ENCODE peak calls at places on chromosomes 11 and 22, in nine cellular contexts. O is cardiac muscle cell; G is CD4-positive, alpha-beta T cell; K is AG10803; Q is AG04450; P is mucosa of descending colon; Y is endothelial cell; D is cardiac fibroblast; H is ovary. T is an unnamed sample.

GRCh38 chr22:29994941-29995340 is 85.3 kb upstream of the HORMAD2 start:
- DNase-seq in O (peak; percentile 69), G (no peak), K (peak; percentile 33), Q (no peak), P (peak; percentile 39), Y (no peak), D (peak; percentile 57), H (no peak), T (no peak)

GRCh38 chr11:45921561-45922424 is 663 bp upstream of the LARGE2 start:
- DNase-seq in O (no peak), G (no peak), K (no peak), Q (no peak), P (peak; percentile 39), Y (no peak), D (no peak), H (peak; percentile 57), T (no peak)

GRCh38 chr11:119115484-119116234 is 5.7 kb upstream of the HINFP start:
- DNase-seq in O (no peak), G (no peak), K (no peak), Q (no peak), P (peak; percentile 31), Y (no peak), D (no peak), H (no peak), T (no peak)

GRCh38 chr22:40572976-40573375 is 63.5 kb downstream of the MRTFA start:
- DNase-seq in O (peak; percentile 52), G (no peak), K (peak; percentile 60), Q (no peak), P (no peak), Y (no peak), D (peak; percentile 42), H (no peak), T (no peak)

GRCh38 chr11:81237139-81237538 is 1496.5 kb downstream of the FAM181B start:
- DNase-seq in O (peak; percentile 33), G (no peak), K (peak; percentile 0), Q (no peak), P (peak; percentile 74), Y (peak; percentile 32), D (peak; percentile 40), H (no peak), T (no peak)

GRCh38 chr22:50188356-50188755 is 2.6 kb downstream of the TRABD start:
- DNase-seq in O (no peak), G (no peak), K (no peak), Q (no peak), P (peak; percentile 7), Y (no peak), D (no peak), H (peak; percentile 29), T (no peak)

GRCh38 chr11:13010737-13011342 is 1.7 kb downstream of the RASSF10 start:
- DNase-seq in O (peak; percentile 6), G (no peak), K (no peak), Q (no peak), P (peak; percentile 38), Y (peak; percentile 29), D (no peak), H (no peak), T (peak; percentile 42)

GRCh38 chr22:33803371-33803770 is 116.9 kb downstream of the LARGE1 start:
- DNase-seq in O (peak; percentile 70), G (no peak), K (peak; percentile 97), Q (peak; percentile 90), P (no peak), Y (no peak), D (peak; percentile 89), H (no peak), T (no peak)

GRCh38 chr11:75422248-75423231 is 10.5 kb downstream of the KLHL35 start:
- DNase-seq in O (no peak), G (no peak), K (no peak), Q (no peak), P (peak; percentile 44), Y (no peak), D (no peak), H (no peak), T (no peak)

GRCh38 chr11:128726464-128727139 is 32.7 kb downstream of the FLI1 start:
- DNase-seq in O (no peak), G (peak; percentile 34), K (no peak), Q (no peak), P (no peak), Y (no peak), D (no peak), H (no peak), T (no peak)

GRCh38 chr11:55852141-55852540 is 13.6 kb downstream of the OR5D16 start:
- DNase-seq in O (no peak), G (no peak), K (no peak), Q (no peak), P (no peak), Y (no peak), D (no peak), H (no peak), T (no peak)

GRCh38 chr22:46895753-46896152 is 133.3 kb downstream of the TBC1D22A start:
- DNase-seq in O (no peak), G (no peak), K (no peak), Q (no peak), P (no peak), Y (no peak), D (no peak), H (no peak), T (no peak)

GRCh38 chr11:77152846-77153245 is 24.8 kb downstream of the MYO7A start:
- DNase-seq in O (peak; percentile 68), G (no peak), K (peak; percentile 23), Q (no peak), P (no peak), Y (no peak), D (no peak), H (no peak), T (no peak)

GRCh38 chr11:10407055-10407454 is 48.0 kb upstream of the AMPD3 start:
- DNase-seq in O (no peak), G (no peak), K (peak; percentile 67), Q (no peak), P (no peak), Y (no peak), D (peak; percentile 87), H (no peak), T (no peak)

GRCh38 chr11:20162824-20163777 is 2.8 kb upstream of the DBX1 start:
- DNase-seq in O (peak; percentile 27), G (no peak), K (peak; percentile 24), Q (no peak), P (no peak), Y (peak; percentile 63), D (peak; percentile 29), H (no peak), T (peak; percentile 70)

GRCh38 chr11:102269927-102270326 is 47.4 kb upstream of the BIRC3 start:
- DNase-seq in O (no peak), G (no peak), K (peak; percentile 31), Q (no peak), P (no peak), Y (no peak), D (peak; percentile 70), H (no peak), T (no peak)

GRCh38 chr11:102267602-102268001 is 49.7 kb upstream of the BIRC3 start:
- DNase-seq in O (peak; percentile 49), G (no peak), K (peak; percentile 61), Q (no peak), P (peak; percentile 47), Y (no peak), D (peak; percentile 54), H (no peak), T (no peak)

GRCh38 chr11:102266111-102266510 is 51.2 kb upstream of the BIRC3 start:
- DNase-seq in O (no peak), G (no peak), K (peak; percentile 63), Q (no peak), P (no peak), Y (no peak), D (no peak), H (no peak), T (no peak)

GRCh38 chr11:102268083-102268984 is 49.0 kb upstream of the BIRC3 start:
- DNase-seq in O (peak; percentile 77), G (peak; percentile 79), K (peak; percentile 67), Q (no peak), P (peak; percentile 96), Y (peak; percentile 62), D (peak; percentile 70), H (peak; percentile 87), T (peak; percentile 60)

GRCh38 chr11:102268985-102269470 is 48.3 kb upstream of the BIRC3 start:
- DNase-seq in O (no peak), G (no peak), K (no peak), Q (no peak), P (no peak), Y (no peak), D (no peak), H (no peak), T (no peak)
- TF ChIP-seq CTCF in O (no peak), G (peak; percentile 7), K (no peak), Q (no peak), P (no peak), Y (no peak), D (no peak), H (peak; percentile 1), T (no peak)

GRCh38 chr11:32435511-32435946 is at the start of gene WT1:
- DNase-seq in O (peak; percentile 91), G (no peak), K (no peak), Q (no peak), P (no peak), Y (peak; percentile 38), D (peak; percentile 61), H (peak; percentile 88), T (peak; percentile 63)
- TF ChIP-seq CTCF in O (no peak), G (no peak), K (no peak), Q (no peak), P (no peak), Y (no peak), D (no peak), H (no peak), T (no peak)

DNA sequence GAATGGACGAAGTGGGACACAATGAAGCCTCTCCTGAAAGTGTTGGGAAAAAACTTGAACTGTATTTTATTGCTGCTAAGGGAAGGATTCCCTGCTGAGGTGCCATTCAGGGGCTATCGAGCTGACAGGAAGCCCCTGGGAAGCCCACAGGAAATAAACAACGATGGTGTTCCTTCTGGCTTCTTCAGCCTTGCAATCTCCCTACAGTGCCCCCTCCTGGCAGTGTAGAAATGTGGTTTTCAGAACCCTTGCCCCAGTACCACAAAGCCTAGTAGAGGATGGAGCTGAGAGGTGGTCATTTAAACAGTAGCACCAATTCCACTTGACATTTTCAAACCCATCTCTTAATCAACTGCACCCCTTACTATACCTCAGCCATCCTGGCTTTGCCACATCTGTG is 676.7 kb upstream of the ARHGAP42 start:
- DNase-seq in O (no peak), G (no peak), K (no peak), Q (no peak), P (no peak), Y (peak; percentile 3), D (no peak), H (no peak), T (no peak)
- TF ChIP-seq CTCF in O (no peak), G (no peak), K (no peak), Q (no peak), P (no peak), Y (no peak), D (no peak), H (no peak), T (no peak)

GRCh38 chr22:25911243-25911972 is 169.4 kb downstream of the MYO18B start:
- DNase-seq in O (no peak), G (no peak), K (no peak), Q (no peak), P (no peak), Y (no peak), D (no peak), H (no peak), T (no peak)
- TF ChIP-seq CTCF in O (no peak), G (no peak), K (no peak), Q (no peak), P (no peak), Y (no peak), D (no peak), H (no peak), T (no peak)